ENCODE peak calls at places on chromosomes 1 and 21, in eight cellular contexts. N is GM12865, G is suprapubic skin, U is cardiac fibroblast, R is omental fat pad, O is cardiac muscle cell, C is Peyer's patch, E is upper lobe of right lung. A is an unnamed sample.

GRCh38 chr1:201499795-201500669 is 6.9 kb downstream of the CSRP1 start:
- DNase-seq in O (no peak), E (no peak), U (peak; percentile 63), N (no peak), C (no peak), G (no peak), R (no peak), A (no peak)

GRCh38 chr1:156749429-156750118 is 1.9 kb downstream of the HDGF start:
- DNase-seq in R (no peak), U (no peak), C (peak; percentile 85), N (no peak), O (no peak), G (no peak), E (no peak), A (peak; percentile 28)

GRCh38 chr1:61169634-61170033 is 87.3 kb downstream of the NFIA start:
- DNase-seq in E (no peak), C (no peak), O (no peak), N (no peak), U (no peak), G (no peak), R (no peak), A (no peak)

GRCh38 chr21:44461438-44462089 is 6.3 kb downstream of the LRRC3 start:
- DNase-seq in O (peak; percentile 56), E (no peak), U (no peak), R (no peak), G (peak; percentile 42), C (no peak), N (no peak), A (no peak)

GRCh38 chr1:55559802-55560201 is 344.6 kb upstream of the USP24 start:
- DNase-seq in C (no peak), R (no peak), O (no peak), G (no peak), E (no peak), N (no peak), U (no peak), A (no peak)

GRCh38 chr1:58395355-58395754 is 151.2 kb downstream of the OMA1 start:
- DNase-seq in N (no peak), E (no peak), R (no peak), O (no peak), U (peak; percentile 88), G (no peak), C (no peak), A (no peak)

GRCh38 chr1:220198186-220199005 is 73.9 kb downstream of the RAB3GAP2 start:
- DNase-seq in O (no peak), R (no peak), G (no peak), N (no peak), U (no peak), C (no peak), E (no peak), A (no peak)

GRCh38 chr1:9766759-9767442 is 56.9 kb downstream of the CLSTN1 start:
- DNase-seq in C (no peak), E (no peak), G (no peak), O (no peak), U (peak; percentile 93), R (no peak), N (no peak), A (peak; percentile 46)

DNA sequence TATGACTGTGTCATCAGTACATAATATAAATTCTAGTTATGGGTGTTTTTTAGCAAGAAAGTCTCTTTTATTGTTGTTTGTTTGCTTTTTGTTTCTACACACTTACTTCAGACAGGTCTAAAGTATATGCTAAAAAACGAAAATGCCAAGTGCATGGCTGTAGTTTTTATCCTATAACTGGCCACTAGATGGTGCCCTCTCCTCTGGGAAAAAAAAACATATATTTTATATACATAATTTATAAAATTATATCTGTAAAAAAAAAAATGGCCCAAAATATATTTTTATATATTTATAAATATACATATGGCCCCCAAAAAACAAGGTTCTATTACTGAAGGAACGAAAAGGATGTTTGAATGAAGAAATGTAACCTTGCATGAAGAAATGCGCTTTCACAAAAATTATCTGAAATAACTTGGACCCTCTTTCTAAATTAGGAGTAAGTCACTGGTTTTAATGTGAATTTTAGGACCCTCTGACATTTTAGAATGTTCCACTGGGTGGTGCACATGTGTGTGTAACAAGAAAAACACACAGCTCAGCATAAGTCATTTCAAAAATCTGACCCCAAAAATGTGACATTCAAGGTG is 93.5 kb downstream of the TTLL7 start:
- DNase-seq in N (peak; percentile 30), O (peak; percentile 45), R (no peak), E (no peak), G (no peak), C (no peak), U (peak; percentile 48), A (no peak)
- TF ChIP-seq CTCF in N (peak; percentile 62), O (peak; percentile 60), R (no peak), E (peak; percentile 68), G (no peak), C (peak; percentile 42), U (peak; percentile 61), A (peak; percentile 94)

DNA sequence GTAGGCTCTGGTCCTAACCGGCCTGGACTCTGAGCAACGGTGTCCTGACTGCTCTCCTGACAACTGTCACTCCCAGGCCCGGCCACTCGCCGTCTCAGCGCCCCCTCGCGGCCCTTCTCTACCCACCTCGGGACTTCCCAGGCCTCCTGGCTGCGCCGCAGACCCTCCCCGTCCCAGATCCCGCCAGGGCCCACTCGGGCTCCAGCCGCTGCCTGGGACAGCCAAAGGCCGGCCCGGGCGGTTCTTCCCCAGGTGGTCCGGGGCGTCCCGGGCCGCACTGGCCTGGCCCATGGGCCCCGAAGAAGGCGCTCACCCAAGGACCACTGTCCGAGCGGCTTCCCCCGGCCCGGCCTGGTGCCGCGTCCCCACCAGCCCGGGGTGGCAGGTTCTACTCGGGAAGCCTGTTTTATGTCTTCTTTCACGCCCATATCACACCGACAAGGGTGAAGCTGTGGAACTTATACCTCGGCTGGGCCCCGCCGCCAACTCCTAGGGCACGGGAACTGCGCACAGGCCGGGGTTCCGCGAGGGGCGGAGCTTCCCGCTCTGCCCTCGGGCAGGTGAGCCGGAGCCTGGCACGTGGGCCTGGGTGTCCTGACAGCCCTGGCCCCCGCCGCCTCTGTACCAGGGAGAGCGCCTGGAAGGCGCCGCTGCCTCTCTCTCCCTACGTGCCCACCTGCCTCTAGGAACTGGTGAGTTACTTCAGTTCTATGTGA is 138.3 kb downstream of the TTLL7 start:
- DNase-seq in R (peak; percentile 56), E (peak; percentile 93), G (peak; percentile 73), N (peak; percentile 74), C (peak; percentile 91), O (peak; percentile 69), U (peak; percentile 50), A (peak; percentile 88)
- TF ChIP-seq CTCF in R (no peak), E (peak; percentile 72), G (peak; percentile 24), N (peak; percentile 75), C (peak; percentile 73), O (peak; percentile 83), U (peak; percentile 57), A (peak; percentile 59)

DNA sequence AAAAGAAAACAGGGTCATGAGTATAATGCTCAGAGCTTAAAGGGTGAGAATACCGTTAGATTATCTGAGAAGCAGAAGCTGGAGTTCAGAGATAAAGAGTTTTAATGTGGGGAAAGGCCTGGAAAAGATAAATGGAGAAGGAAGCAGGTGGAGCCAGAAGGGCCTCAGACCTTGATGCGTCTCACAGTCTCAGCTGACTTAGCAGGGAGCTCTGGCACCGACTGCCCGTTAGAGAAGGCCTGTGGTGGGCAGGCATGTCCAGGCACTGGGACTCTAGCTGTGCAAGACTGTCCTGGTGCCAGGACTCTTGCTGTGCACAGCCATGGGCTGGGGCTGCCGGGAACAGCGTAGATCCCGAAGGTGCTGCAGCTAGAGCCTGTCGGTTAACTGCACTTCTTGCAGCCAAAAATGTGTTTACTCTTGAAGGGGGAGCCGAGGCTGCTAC is 3.8 kb upstream of the SLAMF9 start:
- DNase-seq in C (no peak), O (no peak), N (no peak), E (no peak), G (no peak), R (no peak), U (no peak), A (no peak)
- TF ChIP-seq CTCF in C (no peak), O (no peak), N (no peak), E (no peak), G (no peak), R (no peak), U (no peak), A (no peak)

GRCh38 chr1:23798662-23799142 is 1.9 kb downstream of the GALE start:
- DNase-seq in E (peak; percentile 68), U (no peak), C (peak; percentile 49), N (no peak), R (no peak), G (no peak), O (no peak), A (no peak)
- TF ChIP-seq CTCF in E (peak; percentile 7), U (no peak), C (no peak), N (peak; percentile 22), R (no peak), G (no peak), O (peak; percentile 8), A (peak; percentile 20)

GRCh38 chr1:66416295-66416694 is 117.7 kb upstream of the SGIP1 start:
- DNase-seq in C (no peak), E (no peak), G (no peak), R (no peak), O (no peak), U (peak; percentile 29), N (no peak), A (no peak)

GRCh38 chr1:66413139-66413755 is 120.7 kb upstream of the SGIP1 start:
- DNase-seq in R (no peak), N (no peak), U (no peak), O (peak; percentile 6), C (no peak), G (no peak), E (no peak), A (no peak)

GRCh38 chr1:66415830-66416229 is 118.1 kb upstream of the SGIP1 start:
- DNase-seq in O (no peak), N (no peak), G (no peak), E (no peak), R (no peak), C (no peak), U (no peak), A (no peak)

GRCh38 chr1:66415326-66415725 is 118.6 kb upstream of the SGIP1 start:
- DNase-seq in N (no peak), O (no peak), R (no peak), G (no peak), E (no peak), U (no peak), C (no peak), A (no peak)

DNA sequence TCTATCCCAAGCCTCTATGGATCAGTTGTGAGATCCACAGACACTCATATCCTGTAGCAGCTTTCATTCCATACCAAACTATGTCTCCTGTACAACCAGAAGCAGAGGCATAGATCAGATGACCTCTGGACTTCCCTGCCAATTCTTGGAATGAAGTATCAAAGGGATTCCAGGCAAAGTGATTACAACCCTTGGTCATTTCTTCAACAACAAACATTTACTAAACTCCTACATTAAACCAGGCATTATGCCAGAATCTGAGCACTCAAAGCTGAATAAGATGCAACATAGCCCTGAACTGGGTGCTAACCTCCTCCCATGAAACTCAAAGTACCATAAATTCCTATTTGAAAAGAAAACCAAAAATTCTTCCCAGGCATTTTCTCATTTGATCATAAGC is 121.3 kb upstream of the SGIP1 start:
- DNase-seq in R (no peak), U (peak; percentile 49), O (no peak), N (no peak), G (no peak), C (no peak), E (no peak), A (no peak)
- TF ChIP-seq CTCF in R (no peak), U (no peak), O (no peak), N (no peak), G (no peak), C (no peak), E (no peak), A (no peak)